ENCODE peak calls at places on chromosome 7, in six cellular contexts. O is suprapubic skin, L is adrenal gland, F is Peyer's patch, U is prostate gland, Y is ovary. G is an unnamed sample.

GRCh38 chr7:69722836-69723235 is 124.6 kb downstream of the AUTS2 start:
- DNase-seq in U (no peak), L (no peak), O (no peak), Y (no peak), F (no peak), G (no peak)

GRCh38 chr7:19106308-19107141 is 10.9 kb downstream of the TWIST1 start:
- DNase-seq in U (no peak), O (no peak), F (no peak), L (no peak), Y (no peak), G (peak; percentile 18)

GRCh38 chr7:98418636-98419315 is 17.9 kb upstream of the BAIAP2L1 start:
- DNase-seq in U (no peak), O (no peak), L (peak; percentile 87), Y (no peak), F (peak; percentile 85), G (peak; percentile 93)

GRCh38 chr7:150402671-150403321 is 23.7 kb downstream of the ZNF775 start:
- DNase-seq in Y (no peak), L (peak; percentile 48), U (no peak), O (no peak), F (peak; percentile 77), G (no peak)

GRCh38 chr7:118185163-118185860 is 1.3 kb downstream of the LSM8 start:
- DNase-seq in L (no peak), O (no peak), F (no peak), U (no peak), Y (no peak), G (no peak)

GRCh38 chr7:98921608-98922372 is 43.5 kb downstream of the TRRAP start:
- DNase-seq in Y (no peak), F (no peak), U (no peak), L (peak; percentile 39), O (no peak), G (no peak)

GRCh38 chr7:12389089-12389700 is 14.5 kb downstream of the VWDE start:
- DNase-seq in Y (no peak), L (peak; percentile 74), F (peak; percentile 61), O (no peak), U (peak; percentile 9), G (no peak)

GRCh38 chr7:143363011-143363937 is 761 bp upstream of the FAM131B start:
- DNase-seq in O (no peak), F (peak; percentile 42), Y (no peak), L (no peak), U (no peak), G (no peak)

GRCh38 chr7:104979167-104979841 is 34.7 kb upstream of the KMT2E start:
- DNase-seq in O (no peak), U (peak; percentile 85), Y (no peak), L (peak; percentile 57), F (no peak), G (no peak)

GRCh38 chr7:143391462-143392404 is 10.6 kb downstream of the ZYX start:
- DNase-seq in O (no peak), Y (peak; percentile 69), F (peak; percentile 64), U (no peak), L (peak; percentile 64), G (peak; percentile 83)

GRCh38 chr7:130904031-130904757 is 170.2 kb upstream of the KLF14 start:
- DNase-seq in O (no peak), L (peak; percentile 55), U (no peak), F (no peak), Y (no peak), G (peak; percentile 76)

GRCh38 chr7:95794917-95795515 is 22.7 kb downstream of the DYNC1I1 start:
- DNase-seq in O (no peak), Y (no peak), U (no peak), F (no peak), L (no peak), G (no peak)

GRCh38 chr7:98314469-98314868 is 33.0 kb downstream of the BRI3 start:
- DNase-seq in L (no peak), F (no peak), U (no peak), Y (no peak), O (no peak), G (no peak)

GRCh38 chr7:134875867-134876266 is 96.4 kb downstream of the CALD1 start:
- DNase-seq in Y (no peak), U (no peak), O (no peak), F (no peak), L (no peak), G (no peak)

GRCh38 chr7:43639858-43640491 is 57.1 kb downstream of the STK17A start:
- DNase-seq in L (peak; percentile 89), U (no peak), F (peak; percentile 84), O (no peak), Y (peak; percentile 76), G (peak; percentile 69)

GRCh38 chr7:37977243-37977642 is 56.8 kb downstream of the EPDR1 start:
- DNase-seq in L (no peak), U (no peak), O (no peak), Y (no peak), F (no peak), G (no peak)

GRCh38 chr7:40811666-40812065 is 676.9 kb downstream of the SUGCT start:
- DNase-seq in Y (no peak), O (no peak), F (no peak), L (no peak), U (no peak), G (no peak)

GRCh38 chr7:142795339-142795863 is 24.6 kb downstream of the PRSS2 start:
- DNase-seq in L (peak; percentile 31), Y (no peak), F (peak; percentile 83), O (peak; percentile 28), U (no peak), G (no peak)

GRCh38 chr7:149003018-149003417 is 25.3 kb downstream of the PDIA4 start:
- DNase-seq in L (no peak), Y (no peak), O (no peak), U (no peak), F (no peak), G (no peak)

GRCh38 chr7:45075871-45076796 is 12.6 kb downstream of the NACAD start:
- DNase-seq in F (peak; percentile 41), L (peak; percentile 49), O (no peak), Y (no peak), U (no peak), G (no peak)

GRCh38 chr7:13457790-13458189 is 531.7 kb downstream of the ETV1 start:
- DNase-seq in Y (no peak), O (no peak), L (no peak), U (no peak), F (no peak), G (no peak)

GRCh38 chr7:142808802-142809583 is 38.2 kb downstream of the PRSS2 start:
- DNase-seq in Y (no peak), L (peak; percentile 58), U (no peak), O (peak; percentile 62), F (peak; percentile 96), G (no peak)

GRCh38 chr7:65037740-65038678 is 31.5 kb upstream of the ERV3-1 start:
- DNase-seq in Y (peak; percentile 95), U (peak; percentile 93), L (peak; percentile 94), O (peak; percentile 94), F (peak; percentile 96), G (peak; percentile 96)
- TF ChIP-seq POLR2A in Y (no peak), U (peak; percentile 45), L (peak; percentile 34), O (no peak), F (no peak), G (peak; percentile 61)

DNA sequence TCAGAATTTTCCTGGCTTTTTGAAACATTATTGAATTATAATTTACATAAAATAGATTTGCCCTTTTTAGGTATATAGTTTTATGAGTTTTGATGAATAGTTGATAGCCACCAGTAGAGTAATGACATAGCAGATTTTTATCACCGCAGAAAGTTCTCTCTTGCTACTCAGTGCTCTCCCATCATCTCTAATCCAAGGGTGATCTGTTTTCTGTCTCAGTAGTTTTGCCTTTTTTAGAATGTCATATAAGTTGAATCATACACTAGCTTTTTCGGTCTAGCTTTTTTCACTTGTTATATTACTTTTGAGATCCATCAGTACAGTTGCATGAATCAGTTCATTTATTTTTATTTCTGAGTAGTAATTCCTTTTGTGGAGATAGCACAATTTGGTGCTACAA is 17.9 kb downstream of the RSBN1L start:
- DNase-seq in L (no peak), Y (no peak), U (no peak), F (no peak), O (no peak), G (no peak)
- TF ChIP-seq CTCF in L (no peak), Y (no peak), U (no peak), F (no peak), O (no peak), G (no peak)

DNA sequence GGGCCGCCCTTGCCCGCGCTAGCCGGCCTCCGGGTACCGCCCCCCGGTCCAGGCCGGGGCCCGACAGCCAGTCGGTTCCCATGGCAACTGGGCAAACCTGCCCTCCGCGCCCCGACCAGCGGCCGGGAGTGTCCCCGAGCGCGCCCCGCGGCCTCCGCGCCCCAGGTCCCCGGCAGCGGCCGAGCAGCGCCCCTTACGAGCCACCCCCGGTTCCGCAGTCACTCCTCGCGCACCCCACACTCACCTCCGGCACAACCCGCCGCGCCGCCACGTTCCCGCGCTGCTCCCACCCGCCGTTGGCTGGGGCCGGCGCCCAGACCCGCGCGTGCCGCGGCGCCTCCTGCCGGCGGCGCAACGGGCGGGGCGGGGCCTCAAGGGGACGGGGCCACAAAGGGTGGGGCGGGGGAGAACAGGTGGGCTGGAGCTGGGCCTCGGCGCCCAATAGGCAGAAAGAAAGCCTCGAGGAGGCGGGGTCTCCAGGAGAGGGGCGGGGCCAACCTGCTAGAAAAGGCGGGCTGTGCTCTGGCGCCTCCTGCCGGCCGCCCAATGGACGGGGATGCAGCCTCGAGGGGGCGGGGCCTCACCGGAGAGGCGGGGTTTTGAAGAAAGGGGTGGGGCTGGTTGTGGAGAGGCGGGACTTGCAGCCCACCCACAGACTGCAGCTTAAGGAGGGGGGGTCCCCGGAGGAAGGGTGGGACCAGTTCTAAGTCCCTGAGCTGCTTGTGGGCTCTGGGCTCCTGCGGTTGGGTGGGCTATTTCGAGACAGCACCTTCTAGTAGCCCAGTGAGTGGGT is at the start of gene RADIL:
- DNase-seq in U (peak; percentile 79), O (peak; percentile 95), F (peak; percentile 87), L (peak; percentile 94), Y (peak; percentile 93), G (peak; percentile 65)
- TF ChIP-seq POLR2A in U (no peak), O (no peak), F (no peak), L (no peak), Y (peak; percentile 5), G (no peak)

DNA sequence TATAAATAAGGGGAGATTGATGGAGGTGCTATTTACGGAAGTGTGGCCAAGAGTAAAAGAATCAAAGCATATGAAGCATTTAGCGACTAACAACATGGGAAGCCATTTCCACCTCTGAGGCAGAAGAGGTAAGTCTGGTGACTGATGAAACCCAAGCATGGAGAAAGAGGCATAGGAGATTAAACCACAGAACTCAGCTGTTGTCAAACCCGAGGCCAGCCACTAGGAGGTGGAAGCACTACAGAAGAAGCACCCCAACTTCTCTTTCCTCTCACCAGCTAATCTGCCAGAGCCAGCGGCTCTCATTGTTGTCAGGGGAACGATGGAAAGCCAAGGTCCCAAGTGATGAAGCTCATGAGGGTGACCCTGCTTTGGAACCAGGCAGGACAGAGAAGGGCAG is 19.6 kb upstream of the CNTNAP2 start:
- DNase-seq in F (no peak), Y (no peak), U (no peak), L (no peak), O (no peak), G (no peak)
- TF ChIP-seq CTCF in F (no peak), Y (no peak), U (no peak), L (no peak), O (no peak), G (no peak)